ENCODE peak calls at places on chromosomes 11 and 22, in nine cellular contexts. One of them, this sample, is unnamed.

GRCh38 chr22:19109198-19110063 is 12.8 kb downstream of the DGCR2 start:
- DNase-seq in WTC11: no peak
- DNase-seq in MCF 10A: peak; percentile 89
- DNase-seq in CD4-positive, alpha-beta T cell: peak; percentile 65
- DNase-seq in RWPE2: no peak
- DNase-seq in astrocyte of the spinal cord: peak; percentile 40
- DNase-seq in AG09319: peak; percentile 49
- DNase-seq in B cell: peak; percentile 66
- DNase-seq in spleen: no peak
- DNase-seq in this sample: peak; percentile 91

GRCh38 chr11:10325398-10326079 is 20.7 kb downstream of the ADM start:
- DNase-seq in AG09319: peak; percentile 92
- DNase-seq in MCF 10A: peak; percentile 42
- DNase-seq in spleen: no peak
- DNase-seq in B cell: no peak
- DNase-seq in WTC11: no peak
- DNase-seq in CD4-positive, alpha-beta T cell: no peak
- DNase-seq in astrocyte of the spinal cord: peak; percentile 96
- DNase-seq in RWPE2: no peak
- DNase-seq in this sample: peak; percentile 96

GRCh38 chr11:65013130-65013691 is 749 bp upstream of the ARL2 start:
- DNase-seq in astrocyte of the spinal cord: peak; percentile 87
- DNase-seq in MCF 10A: peak; percentile 85
- DNase-seq in RWPE2: no peak
- DNase-seq in B cell: peak; percentile 93
- DNase-seq in spleen: peak; percentile 97
- DNase-seq in WTC11: peak; percentile 90
- DNase-seq in AG09319: peak; percentile 68
- DNase-seq in CD4-positive, alpha-beta T cell: no peak
- DNase-seq in this sample: peak; percentile 85

GRCh38 chr11:114078423-114078822 is 18.9 kb downstream of the ZBTB16 start:
- DNase-seq in MCF 10A: no peak
- DNase-seq in RWPE2: no peak
- DNase-seq in CD4-positive, alpha-beta T cell: no peak
- DNase-seq in B cell: no peak
- DNase-seq in WTC11: no peak
- DNase-seq in AG09319: no peak
- DNase-seq in spleen: no peak
- DNase-seq in astrocyte of the spinal cord: no peak
- DNase-seq in this sample: no peak

GRCh38 chr22:45617948-45618347 is 53.7 kb upstream of the ATXN10 start:
- DNase-seq in astrocyte of the spinal cord: no peak
- DNase-seq in spleen: no peak
- DNase-seq in RWPE2: no peak
- DNase-seq in B cell: no peak
- DNase-seq in CD4-positive, alpha-beta T cell: no peak
- DNase-seq in AG09319: no peak
- DNase-seq in MCF 10A: no peak
- DNase-seq in WTC11: no peak
- DNase-seq in this sample: no peak

GRCh38 chr11:30774451-30774850 is 188.3 kb upstream of the MPPED2 start:
- DNase-seq in WTC11: no peak
- DNase-seq in AG09319: no peak
- DNase-seq in B cell: no peak
- DNase-seq in MCF 10A: no peak
- DNase-seq in spleen: no peak
- DNase-seq in astrocyte of the spinal cord: no peak
- DNase-seq in RWPE2: no peak
- DNase-seq in CD4-positive, alpha-beta T cell: no peak
- DNase-seq in this sample: no peak

GRCh38 chr11:45083544-45084087 is 62.8 kb upstream of the PRDM11 start:
- DNase-seq in WTC11: peak; percentile 75
- DNase-seq in RWPE2: no peak
- DNase-seq in AG09319: no peak
- DNase-seq in B cell: no peak
- DNase-seq in MCF 10A: peak; percentile 39
- DNase-seq in spleen: no peak
- DNase-seq in CD4-positive, alpha-beta T cell: no peak
- DNase-seq in astrocyte of the spinal cord: no peak
- DNase-seq in this sample: no peak

GRCh38 chr22:19457828-19458428 is 10.4 kb upstream of the C22orf39 start:
- DNase-seq in WTC11: no peak
- DNase-seq in RWPE2: no peak
- DNase-seq in B cell: no peak
- DNase-seq in AG09319: no peak
- DNase-seq in MCF 10A: no peak
- DNase-seq in spleen: no peak
- DNase-seq in astrocyte of the spinal cord: no peak
- DNase-seq in CD4-positive, alpha-beta T cell: no peak
- DNase-seq in this sample: no peak

GRCh38 chr11:2931771-2932738 is 2.8 kb upstream of the PHLDA2 start:
- DNase-seq in CD4-positive, alpha-beta T cell: no peak
- DNase-seq in B cell: no peak
- DNase-seq in WTC11: no peak
- DNase-seq in AG09319: no peak
- DNase-seq in astrocyte of the spinal cord: no peak
- DNase-seq in spleen: peak; percentile 65
- DNase-seq in RWPE2: no peak
- DNase-seq in MCF 10A: no peak
- DNase-seq in this sample: no peak

GRCh38 chr11:128171496-128171895 is 415.9 kb downstream of the ETS1 start:
- DNase-seq in B cell: no peak
- DNase-seq in spleen: no peak
- DNase-seq in astrocyte of the spinal cord: peak; percentile 29
- DNase-seq in WTC11: no peak
- DNase-seq in CD4-positive, alpha-beta T cell: no peak
- DNase-seq in AG09319: no peak
- DNase-seq in RWPE2: no peak
- DNase-seq in MCF 10A: peak; percentile 76
- DNase-seq in this sample: no peak

GRCh38 chr11:108965602-108966001 is 300.7 kb downstream of the DDX10 start:
- DNase-seq in CD4-positive, alpha-beta T cell: no peak
- DNase-seq in spleen: no peak
- DNase-seq in AG09319: peak; percentile 60
- DNase-seq in RWPE2: no peak
- DNase-seq in astrocyte of the spinal cord: peak; percentile 59
- DNase-seq in B cell: no peak
- DNase-seq in WTC11: no peak
- DNase-seq in MCF 10A: peak; percentile 85
- DNase-seq in this sample: peak; percentile 92

GRCh38 chr22:30634477-30635233 is 926 bp upstream of the SLC35E4 start:
- DNase-seq in RWPE2: peak; percentile 80
- DNase-seq in B cell: peak; percentile 91
- DNase-seq in astrocyte of the spinal cord: peak; percentile 86
- DNase-seq in AG09319: peak; percentile 56
- DNase-seq in MCF 10A: peak; percentile 90
- DNase-seq in spleen: peak; percentile 97
- DNase-seq in WTC11: peak; percentile 92
- DNase-seq in CD4-positive, alpha-beta T cell: peak; percentile 80
- DNase-seq in this sample: peak; percentile 85

GRCh38 chr11:75025561-75025960 is 36.8 kb downstream of the NEU3 start:
- DNase-seq in spleen: no peak
- DNase-seq in AG09319: no peak
- DNase-seq in B cell: no peak
- DNase-seq in CD4-positive, alpha-beta T cell: no peak
- DNase-seq in RWPE2: no peak
- DNase-seq in MCF 10A: no peak
- DNase-seq in astrocyte of the spinal cord: no peak
- DNase-seq in WTC11: no peak
- DNase-seq in this sample: no peak

GRCh38 chr11:1281974-1282365 is 27.5 kb downstream of the TOLLIP start:
- DNase-seq in CD4-positive, alpha-beta T cell: no peak
- DNase-seq in AG09319: no peak
- DNase-seq in WTC11: no peak
- DNase-seq in B cell: no peak
- DNase-seq in spleen: peak; percentile 76
- DNase-seq in RWPE2: no peak
- DNase-seq in MCF 10A: no peak
- DNase-seq in astrocyte of the spinal cord: no peak
- DNase-seq in this sample: no peak

GRCh38 chr11:10942621-10943020 is 84.8 kb upstream of the ZBED5 start:
- DNase-seq in MCF 10A: no peak
- DNase-seq in WTC11: no peak
- DNase-seq in AG09319: no peak
- DNase-seq in spleen: no peak
- DNase-seq in astrocyte of the spinal cord: no peak
- DNase-seq in B cell: no peak
- DNase-seq in RWPE2: no peak
- DNase-seq in CD4-positive, alpha-beta T cell: no peak
- DNase-seq in this sample: no peak

GRCh38 chr22:50209893-50210292 is 9.1 kb downstream of the SELENOO start:
- DNase-seq in CD4-positive, alpha-beta T cell: peak; percentile 66
- DNase-seq in spleen: peak; percentile 87
- DNase-seq in astrocyte of the spinal cord: peak; percentile 51
- DNase-seq in WTC11: peak; percentile 58
- DNase-seq in RWPE2: no peak
- DNase-seq in B cell: peak; percentile 88
- DNase-seq in AG09319: peak; percentile 28
- DNase-seq in MCF 10A: peak; percentile 74
- DNase-seq in this sample: peak; percentile 67

GRCh38 chr22:36277482-36278291 is 24.8 kb downstream of the APOL1 start:
- DNase-seq in AG09319: no peak
- DNase-seq in astrocyte of the spinal cord: peak; percentile 52
- DNase-seq in CD4-positive, alpha-beta T cell: peak; percentile 57
- DNase-seq in B cell: peak; percentile 84
- DNase-seq in spleen: peak; percentile 85
- DNase-seq in RWPE2: no peak
- DNase-seq in MCF 10A: peak; percentile 66
- DNase-seq in WTC11: peak; percentile 74
- DNase-seq in this sample: peak; percentile 65

GRCh38 chr22:19181786-19182471 is 3.4 kb upstream of the SLC25A1 start:
- DNase-seq in WTC11: no peak
- DNase-seq in spleen: no peak
- DNase-seq in AG09319: no peak
- DNase-seq in B cell: no peak
- DNase-seq in astrocyte of the spinal cord: no peak
- DNase-seq in CD4-positive, alpha-beta T cell: no peak
- DNase-seq in MCF 10A: no peak
- DNase-seq in RWPE2: no peak
- DNase-seq in this sample: no peak

GRCh38 chr11:68825603-68826002 is 16.1 kb downstream of the CPT1A start:
- DNase-seq in MCF 10A: peak; percentile 59
- DNase-seq in WTC11: peak; percentile 62
- DNase-seq in RWPE2: no peak
- DNase-seq in spleen: peak; percentile 84
- DNase-seq in AG09319: no peak
- DNase-seq in astrocyte of the spinal cord: no peak
- DNase-seq in CD4-positive, alpha-beta T cell: peak; percentile 31
- DNase-seq in B cell: peak; percentile 62
- DNase-seq in this sample: no peak
- TF ChIP-seq CTCF in MCF 10A: no peak
- TF ChIP-seq CTCF in WTC11: no peak
- TF ChIP-seq CTCF in RWPE2: peak; percentile 44
- TF ChIP-seq CTCF in spleen: peak; percentile 8
- TF ChIP-seq CTCF in AG09319: no peak
- TF ChIP-seq CTCF in astrocyte of the spinal cord: no peak
- TF ChIP-seq CTCF in CD4-positive, alpha-beta T cell: peak; percentile 20
- TF ChIP-seq CTCF in B cell: peak; percentile 17
- TF ChIP-seq CTCF in this sample: no peak

GRCh38 chr11:91219501-91219900 is 996.7 kb upstream of the CHORDC1 start:
- DNase-seq in B cell: no peak
- DNase-seq in spleen: no peak
- DNase-seq in WTC11: no peak
- DNase-seq in astrocyte of the spinal cord: peak; percentile 29
- DNase-seq in CD4-positive, alpha-beta T cell: no peak
- DNase-seq in AG09319: no peak
- DNase-seq in MCF 10A: peak; percentile 34
- DNase-seq in RWPE2: no peak
- DNase-seq in this sample: no peak

DNA sequence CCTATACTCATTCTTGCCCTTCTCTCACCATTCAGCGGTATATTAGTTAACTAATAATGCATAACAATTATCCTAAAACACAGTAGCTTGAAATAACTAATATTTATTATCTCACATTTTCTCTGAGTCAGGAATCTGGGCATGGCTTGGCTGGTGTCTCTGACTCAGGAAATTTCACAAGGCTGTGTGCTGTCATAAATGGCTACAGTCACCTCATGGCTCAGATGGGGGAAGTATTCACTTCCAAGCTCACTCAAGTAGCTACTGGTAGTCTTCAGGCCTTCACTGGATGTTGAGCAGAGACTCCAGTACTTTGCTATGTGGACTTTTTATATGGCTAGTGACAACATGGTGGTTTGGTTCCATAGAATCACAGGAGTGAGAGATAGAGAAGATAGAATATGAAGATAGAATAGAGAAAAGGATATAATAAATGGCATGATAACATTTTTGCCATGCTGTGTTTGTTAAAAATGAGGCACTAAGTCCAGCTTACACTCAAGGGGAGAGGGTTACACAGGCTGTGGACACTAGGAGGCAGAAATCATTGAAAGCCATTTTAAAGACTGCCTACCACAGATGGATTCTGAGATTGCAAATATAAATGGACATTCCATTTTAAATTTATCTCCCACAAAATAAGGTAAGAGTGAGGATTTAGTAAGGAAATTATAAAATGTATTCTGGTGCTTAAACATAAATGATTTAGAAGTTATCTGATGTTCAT is 997.8 kb upstream of the CHORDC1 start:
- DNase-seq in B cell: no peak
- DNase-seq in RWPE2: no peak
- DNase-seq in MCF 10A: peak; percentile 80
- DNase-seq in spleen: no peak
- DNase-seq in CD4-positive, alpha-beta T cell: no peak
- DNase-seq in AG09319: no peak
- DNase-seq in astrocyte of the spinal cord: peak; percentile 29
- DNase-seq in WTC11: no peak
- DNase-seq in this sample: peak; percentile 33
- TF ChIP-seq CTCF in B cell: no peak
- TF ChIP-seq CTCF in RWPE2: no peak
- TF ChIP-seq CTCF in MCF 10A: no peak
- TF ChIP-seq CTCF in spleen: no peak
- TF ChIP-seq CTCF in CD4-positive, alpha-beta T cell: no peak
- TF ChIP-seq CTCF in AG09319: no peak
- TF ChIP-seq CTCF in astrocyte of the spinal cord: no peak
- TF ChIP-seq CTCF in WTC11: no peak
- TF ChIP-seq CTCF in this sample: peak; percentile 4

DNA sequence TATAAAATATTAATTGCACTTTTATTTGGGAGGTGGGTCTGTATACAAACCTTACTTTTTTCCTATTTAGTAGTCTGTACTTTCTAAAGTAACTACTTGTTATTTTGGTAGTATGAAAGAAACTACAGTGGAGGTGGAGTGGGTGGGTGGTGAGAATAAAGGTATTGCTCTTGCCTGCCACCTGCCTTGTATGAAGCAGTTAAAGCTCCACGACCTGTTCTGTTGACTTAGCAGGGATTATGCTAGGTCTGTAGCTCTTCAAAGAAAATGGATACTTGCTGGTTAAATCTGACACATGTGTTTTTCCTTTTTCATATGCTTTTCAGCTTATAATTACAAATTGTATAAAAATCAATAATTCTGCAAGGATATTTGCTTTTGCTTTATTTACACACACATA is 111.9 kb downstream of the EHF start:
- DNase-seq in WTC11: no peak
- DNase-seq in AG09319: no peak
- DNase-seq in astrocyte of the spinal cord: no peak
- DNase-seq in MCF 10A: no peak
- DNase-seq in CD4-positive, alpha-beta T cell: no peak
- DNase-seq in B cell: no peak
- DNase-seq in RWPE2: no peak
- DNase-seq in spleen: no peak
- DNase-seq in this sample: no peak
- TF ChIP-seq CTCF in WTC11: no peak
- TF ChIP-seq CTCF in AG09319: no peak
- TF ChIP-seq CTCF in astrocyte of the spinal cord: no peak
- TF ChIP-seq CTCF in MCF 10A: no peak
- TF ChIP-seq CTCF in CD4-positive, alpha-beta T cell: no peak
- TF ChIP-seq CTCF in B cell: no peak
- TF ChIP-seq CTCF in RWPE2: no peak
- TF ChIP-seq CTCF in spleen: no peak
- TF ChIP-seq CTCF in this sample: no peak

GRCh38 chr11:131914299-131914902 is 544.0 kb downstream of the NTM start:
- DNase-seq in B cell: no peak
- DNase-seq in CD4-positive, alpha-beta T cell: no peak
- DNase-seq in astrocyte of the spinal cord: peak; percentile 49
- DNase-seq in RWPE2: no peak
- DNase-seq in AG09319: no peak
- DNase-seq in MCF 10A: no peak
- DNase-seq in WTC11: no peak
- DNase-seq in spleen: no peak
- DNase-seq in this sample: peak; percentile 19
- TF ChIP-seq CTCF in B cell: no peak
- TF ChIP-seq CTCF in CD4-positive, alpha-beta T cell: no peak
- TF ChIP-seq CTCF in astrocyte of the spinal cord: peak; percentile 43
- TF ChIP-seq CTCF in RWPE2: peak; percentile 58
- TF ChIP-seq CTCF in AG09319: peak; percentile 51
- TF ChIP-seq CTCF in MCF 10A: no peak
- TF ChIP-seq CTCF in WTC11: no peak
- TF ChIP-seq CTCF in spleen: no peak
- TF ChIP-seq CTCF in this sample: peak; percentile 32

This sample was measured in fibroblast of villous mesenchyme.